ENCODE peak calls at places on chromosomes 1 and 21, in seven cellular contexts. V, A, X, W, C, E and Y are unnamed samples.
A peak's percentile ranks its signal among the peaks of the same experiment; 100 is the strongest.

GRCh38 chr1:70436617-70437236 is 25.7 kb downstream of the CTH start:
- DNase-seq in A (no peak), C (peak; percentile 23), E (no peak), X (peak; percentile 70), W (peak; percentile 33), V (no peak), Y (no peak)

GRCh38 chr1:18668750-18669404 is 38.2 kb downstream of the PAX7 start:
- DNase-seq in C (no peak), V (no peak), E (no peak), W (no peak), X (peak; percentile 2), A (no peak), Y (no peak)

GRCh38 chr1:35748326-35748725 is 21.5 kb downstream of the CLSPN start:
- DNase-seq in E (no peak), V (no peak), A (no peak), C (no peak), X (no peak), W (no peak), Y (no peak)

GRCh38 chr1:17292299-17293198 is 15.4 kb upstream of the PADI4 start:
- DNase-seq in X (no peak), E (no peak), A (no peak), V (no peak), W (no peak), C (no peak), Y (no peak)

GRCh38 chr1:112196731-112197130 is 199.3 kb upstream of the CTTNBP2NL start:
- DNase-seq in W (no peak), E (no peak), V (no peak), C (no peak), X (no peak), A (no peak), Y (no peak)

GRCh38 chr21:8998946-8999681 is 1522.3 kb upstream of the TPTE start:
- DNase-seq in E (no peak), V (no peak), A (no peak), W (no peak), C (no peak), X (no peak), Y (no peak)

GRCh38 chr1:156838972-156839371 is 19.9 kb downstream of the INSRR start:
- DNase-seq in X (peak; percentile 36), V (no peak), E (no peak), W (peak; percentile 24), C (peak; percentile 27), A (peak; percentile 52), Y (no peak)

GRCh38 chr21:46089285-46089684 is 8.6 kb upstream of the COL6A2 start:
- DNase-seq in V (no peak), A (no peak), E (no peak), W (no peak), C (no peak), X (no peak), Y (no peak)

GRCh38 chr21:29893687-29894086 is 46.1 kb downstream of the GRIK1 start:
- DNase-seq in W (no peak), V (no peak), C (no peak), E (no peak), X (no peak), A (no peak), Y (no peak)

GRCh38 chr1:224696891-224697765 is 81.0 kb downstream of the CNIH3 start:
- DNase-seq in W (peak; percentile 56), A (no peak), X (peak; percentile 42), E (no peak), V (no peak), C (peak; percentile 69), Y (peak; percentile 34)

GRCh38 chr1:23069149-23069548 is 49.9 kb downstream of the KDM1A start:
- DNase-seq in E (no peak), X (no peak), W (no peak), A (no peak), C (no peak), V (no peak), Y (no peak)

GRCh38 chr21:44656868-44657267 is 864 bp upstream of the KRTAP12-3 start:
- DNase-seq in E (no peak), V (no peak), A (no peak), W (no peak), C (no peak), X (no peak), Y (no peak)

GRCh38 chr1:162069334-162070093 is at the start of gene NOS1AP:
- DNase-seq in A (peak; percentile 92), X (peak; percentile 44), C (peak; percentile 30), E (peak; percentile 74), W (peak; percentile 38), V (peak; percentile 78), Y (no peak)

DNA sequence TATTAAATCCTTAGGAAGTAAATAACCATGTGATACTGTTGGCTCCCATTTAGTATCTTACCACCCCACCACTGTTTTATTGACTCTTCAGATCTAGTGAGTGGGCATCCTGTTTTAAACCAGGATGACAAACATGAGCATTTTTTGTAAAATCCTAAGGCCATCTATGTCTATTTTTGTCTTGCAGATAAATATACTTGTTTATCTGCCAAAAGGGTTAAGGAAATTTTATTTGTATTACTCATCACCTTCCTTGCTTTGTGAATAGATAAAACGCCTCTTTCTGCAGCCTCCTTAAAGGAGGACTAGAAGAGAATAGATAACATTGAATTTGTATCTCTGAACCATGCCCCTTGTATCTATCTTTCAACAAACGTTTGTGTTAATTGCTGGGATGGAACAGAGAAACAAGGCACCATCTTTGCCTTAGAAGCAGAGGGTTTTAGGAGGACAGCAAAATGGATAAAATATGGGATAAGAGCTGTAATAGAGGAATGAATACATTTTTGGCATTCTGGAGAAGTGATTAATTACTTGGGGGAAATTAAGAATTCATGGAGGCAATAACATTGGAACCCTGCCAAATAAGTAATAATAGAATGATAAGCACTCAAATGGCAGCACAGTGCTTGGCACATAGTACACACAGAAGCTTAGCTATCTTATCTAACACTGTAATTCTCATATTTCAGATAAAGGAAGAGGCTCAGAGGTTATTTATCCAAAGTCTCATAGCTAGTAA is 14.7 kb downstream of the YTHDF2 start:
- DNase-seq in V (no peak), X (peak; percentile 62), C (peak; percentile 69), A (no peak), E (no peak), W (peak; percentile 61), Y (no peak)
- H3K4me3 ChIP-seq in V (no peak overlapping the region), X (no peak overlapping the region), C (no peak overlapping the region), A (peak overlapping the region; percentile 0), E (no peak overlapping the region), W (no peak overlapping the region), Y (no peak overlapping the region)

GRCh38 chr1:198491596-198491995 is 48.9 kb downstream of the ATP6V1G3 start:
- DNase-seq in C (peak; percentile 17), E (no peak), W (peak; percentile 23), V (no peak), A (no peak), X (no peak), Y (no peak)

GRCh38 chr1:198492872-198493271 is 47.6 kb downstream of the ATP6V1G3 start:
- DNase-seq in V (no peak), C (peak; percentile 69), X (peak; percentile 73), E (no peak), W (peak; percentile 65), A (no peak), Y (peak; percentile 81)

GRCh38 chr1:198494658-198495103 is 45.8 kb downstream of the ATP6V1G3 start:
- DNase-seq in A (peak; percentile 69), E (no peak), X (no peak), V (no peak), W (no peak), C (no peak), Y (no peak)

GRCh38 chr1:198494139-198494538 is 46.3 kb downstream of the ATP6V1G3 start:
- DNase-seq in E (no peak), X (no peak), W (no peak), C (no peak), V (no peak), A (peak; percentile 51), Y (no peak)

GRCh38 chr1:198493324-198493723 is 47.2 kb downstream of the ATP6V1G3 start:
- DNase-seq in V (no peak), C (no peak), A (peak; percentile 59), E (no peak), X (no peak), W (no peak), Y (no peak)
- H3K4me3 ChIP-seq in V (no peak overlapping the region), C (no peak overlapping the region), A (no peak overlapping the region), E (no peak overlapping the region), X (no peak overlapping the region), W (no peak overlapping the region), Y (no peak overlapping the region)

DNA sequence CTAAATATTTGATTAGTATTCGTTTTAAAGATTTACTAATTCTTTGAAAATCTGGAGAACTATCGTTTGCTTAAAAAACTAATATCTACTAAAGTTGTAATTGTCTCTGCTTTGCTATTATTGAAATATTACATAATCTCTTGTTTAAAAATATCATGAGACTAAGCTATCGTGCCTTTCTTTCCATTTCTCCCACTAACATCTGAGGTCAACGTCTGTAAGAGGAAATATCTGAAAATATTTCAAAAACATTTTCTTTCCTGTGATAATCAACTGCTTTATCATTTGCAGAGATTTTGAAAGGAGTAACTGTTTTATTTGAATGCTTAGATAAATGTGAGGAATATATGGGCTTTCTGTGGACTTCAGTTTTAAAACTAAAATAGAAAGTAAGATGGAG is 694.1 kb downstream of the USP25 start:
- DNase-seq in C (no peak), X (no peak), A (no peak), V (no peak), E (no peak), W (peak; percentile 25), Y (no peak)
- H3K4me3 ChIP-seq in C (peak overlapping the region; percentile 69), X (peak overlapping the region; percentile 1), A (peak overlapping the region; percentile 42), V (no peak overlapping the region), E (peak overlapping the region; percentile 45), W (peak overlapping the region; percentile 24), Y (no peak overlapping the region)

DNA sequence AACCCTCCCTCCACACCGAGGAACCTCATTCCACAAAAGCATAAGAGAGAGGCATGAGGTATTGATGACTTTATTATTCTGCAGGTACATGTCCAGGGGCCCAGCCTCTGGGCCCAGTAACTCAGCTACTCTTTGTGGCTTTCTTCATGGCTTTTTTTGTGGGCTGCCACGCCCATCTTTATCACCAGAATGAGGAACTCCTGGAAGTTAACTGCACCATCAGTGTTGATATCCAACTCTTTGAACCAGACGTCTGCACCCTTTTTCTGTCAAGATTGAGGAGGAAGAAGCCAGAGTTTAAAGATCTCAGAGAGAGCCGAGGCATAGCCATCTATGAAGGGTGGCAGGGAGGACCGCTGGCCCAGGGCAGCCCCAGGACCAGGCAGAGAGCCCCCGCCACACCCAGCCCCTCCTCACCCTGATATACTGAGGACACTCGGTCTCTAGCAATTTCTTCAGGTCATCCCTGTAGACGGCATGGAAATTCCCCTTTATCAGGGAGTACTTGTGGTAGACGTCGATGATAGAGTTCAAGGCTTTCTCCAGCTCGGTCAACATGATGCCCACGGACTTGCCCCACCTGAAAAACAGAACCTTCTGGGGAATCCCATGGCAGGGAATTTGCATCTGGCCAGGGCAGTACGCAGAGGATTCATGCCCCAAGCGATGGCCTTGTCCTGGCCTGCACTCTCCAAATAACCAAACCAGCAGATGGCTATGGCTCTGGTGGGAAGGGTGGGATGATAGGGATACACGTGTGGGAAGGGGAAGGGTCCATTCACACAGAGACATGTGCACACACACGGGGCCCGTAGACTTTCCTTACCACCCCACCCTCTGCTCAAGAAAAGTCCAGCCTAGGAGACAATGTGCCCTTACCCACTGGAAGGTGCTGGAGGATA is 644 bp downstream of the S100A8 start:
- DNase-seq in A (no peak), E (no peak), X (no peak), V (no peak), W (no peak), C (no peak), Y (no peak)
- H3K4me3 ChIP-seq in A (no peak overlapping the region), E (no peak overlapping the region), X (no peak overlapping the region), V (no peak overlapping the region), W (no peak overlapping the region), C (no peak overlapping the region), Y (no peak overlapping the region)

GRCh38 chr1:99764439-99764838 is 2.0 kb downstream of the FRRS1 start:
- DNase-seq in W (no peak), E (no peak), C (no peak), V (no peak), X (no peak), A (no peak), Y (no peak)
- H3K4me3 ChIP-seq in W (no peak overlapping the region), E (peak overlapping the region; percentile 56), C (no peak overlapping the region), V (no peak overlapping the region), X (no peak overlapping the region), A (no peak overlapping the region), Y (no peak overlapping the region)